ENCODE peak calls at places on chromosomes 16 and 17, in ten cellular contexts. H is hepatocyte, O is AG10803, Q is transverse colon, X is tibial artery, N is astrocyte of the cerebellum, W is AG04450, A is adrenal gland, G is cardiac fibroblast, T is heart left ventricle. E is an unnamed sample.

GRCh38 chr17:79042421-79043190 is 18.6 kb downstream of the C1QTNF1 start:
- DNase-seq in H (no peak), O (peak; percentile 65), Q (peak; percentile 86), X (no peak), N (no peak), W (no peak), A (peak; percentile 89), G (peak; percentile 78), T (peak; percentile 60), E (peak; percentile 68)

GRCh38 chr16:8716592-8716991 is 42.2 kb downstream of the ABAT start:
- DNase-seq in H (no peak), O (no peak), Q (no peak), X (no peak), N (no peak), W (no peak), A (no peak), G (no peak), T (no peak), E (no peak)

GRCh38 chr17:17567114-17567513 is 24.4 kb downstream of the PEMT start:
- DNase-seq in H (no peak), O (no peak), Q (no peak), X (no peak), N (no peak), W (no peak), A (no peak), G (no peak), T (peak; percentile 76), E (no peak)

GRCh38 chr17:44733753-44734152 is 25.0 kb upstream of the ADAM11 start:
- DNase-seq in H (peak; percentile 37), O (no peak), Q (no peak), X (no peak), N (no peak), W (no peak), A (no peak), G (no peak), T (no peak), E (no peak)

GRCh38 chr16:23249830-23250229 is 52.3 kb upstream of the SCNN1B start:
- DNase-seq in H (no peak), O (no peak), Q (no peak), X (no peak), N (no peak), W (no peak), A (no peak), G (no peak), T (no peak), E (no peak)

GRCh38 chr16:85752511-85753420 is 1.9 kb upstream of the C16orf74 start:
- DNase-seq in H (peak; percentile 77), O (no peak), Q (peak; percentile 46), X (no peak), N (no peak), W (no peak), A (no peak), G (peak; percentile 60), T (no peak), E (peak; percentile 52)

GRCh38 chr17:2395258-2396170 is 5.3 kb downstream of the MNT start:
- DNase-seq in H (peak; percentile 78), O (peak; percentile 57), Q (no peak), X (peak; percentile 82), N (no peak), W (no peak), A (peak; percentile 55), G (peak; percentile 45), T (no peak), E (peak; percentile 79)

GRCh38 chr16:59905628-59906027 is 1171.5 kb upstream of the GOT2 start:
- DNase-seq in H (no peak), O (peak; percentile 34), Q (no peak), X (no peak), N (no peak), W (no peak), A (no peak), G (peak; percentile 32), T (no peak), E (no peak)

GRCh38 chr16:49755716-49756115 is 100.2 kb downstream of the ZNF423 start:
- DNase-seq in H (no peak), O (no peak), Q (no peak), X (no peak), N (no peak), W (no peak), A (no peak), G (no peak), T (no peak), E (no peak)
- H3K4me3 ChIP-seq in H (no peak overlapping the region), O (no peak overlapping the region), Q (no peak overlapping the region), X (no peak overlapping the region), N (no peak overlapping the region), W (no peak overlapping the region), A (peak overlapping the region; percentile 41), G (no peak overlapping the region), T (peak overlapping the region; percentile 50), E (no peak overlapping the region)

GRCh38 chr17:62987136-62987535 is 21.1 kb downstream of the TANC2 start:
- DNase-seq in H (no peak), O (no peak), Q (no peak), X (no peak), N (no peak), W (no peak), A (no peak), G (no peak), T (no peak), E (no peak)
- TF ChIP-seq CTCF in H (no peak), O (peak; percentile 26), Q (no peak), X (no peak), N (peak; percentile 24), W (peak; percentile 19), A (no peak), G (peak; percentile 42), T (no peak), E (peak; percentile 31)

GRCh38 chr16:14285542-14286380 is 214.6 kb downstream of the MRTFB start:
- DNase-seq in H (peak; percentile 95), O (peak; percentile 95), Q (peak; percentile 95), X (peak; percentile 96), N (peak; percentile 71), W (peak; percentile 95), A (peak; percentile 87), G (peak; percentile 96), T (peak; percentile 95), E (peak; percentile 93)

GRCh38 chr16:14284930-14285541 is 213.9 kb downstream of the MRTFB start:
- DNase-seq in H (peak; percentile 77), O (peak; percentile 67), Q (peak; percentile 67), X (no peak), N (peak; percentile 29), W (peak; percentile 27), A (peak; percentile 76), G (peak; percentile 77), T (no peak), E (peak; percentile 71)

GRCh38 chr16:14284371-14284770 is 213.3 kb downstream of the MRTFB start:
- DNase-seq in H (no peak), O (no peak), Q (no peak), X (no peak), N (no peak), W (no peak), A (no peak), G (no peak), T (no peak), E (no peak)

GRCh38 chr16:14283786-14284185 is 212.7 kb downstream of the MRTFB start:
- DNase-seq in H (no peak), O (no peak), Q (no peak), X (no peak), N (no peak), W (no peak), A (no peak), G (no peak), T (no peak), E (no peak)

DNA sequence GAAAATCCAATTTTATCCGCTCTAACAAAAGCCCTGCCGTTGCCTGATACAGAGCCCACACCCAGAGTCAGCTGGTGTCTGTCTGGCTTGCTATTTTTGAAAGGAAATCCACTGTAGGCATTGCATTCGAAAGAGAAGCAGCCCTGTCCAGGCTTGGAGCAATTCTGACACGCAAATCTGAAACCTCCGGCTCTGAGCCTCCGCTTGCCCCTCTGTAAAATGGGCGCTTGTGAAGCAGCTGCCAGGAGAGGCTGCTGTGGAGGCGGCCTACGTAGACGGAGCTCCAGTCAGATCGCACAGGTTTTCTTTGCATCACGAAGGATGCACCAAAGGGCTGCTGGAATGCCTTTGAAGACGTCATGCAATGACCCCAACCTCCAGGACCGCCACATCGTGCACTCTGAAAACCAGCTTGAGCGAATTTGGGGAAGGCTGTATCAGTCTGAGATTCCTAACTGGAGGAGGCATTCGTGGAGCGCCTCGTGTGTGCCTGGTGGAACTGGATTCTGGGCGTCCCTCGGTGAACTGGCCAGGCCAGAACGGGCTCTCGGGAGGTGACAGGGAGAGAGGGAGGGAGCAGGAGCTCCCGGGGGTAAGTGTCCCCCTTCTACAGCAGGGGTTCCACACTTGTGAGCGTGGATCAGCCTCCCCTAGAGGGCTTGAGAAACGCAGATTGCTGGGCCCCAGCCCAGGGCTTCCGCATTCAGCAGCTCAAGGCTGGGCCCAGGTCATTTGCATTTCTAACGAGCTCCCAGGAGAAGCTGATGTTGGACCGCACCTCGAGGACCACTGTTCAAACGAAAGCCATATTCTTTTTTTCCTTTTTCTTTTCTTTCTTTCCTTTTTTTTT is 215.5 kb downstream of the MRTFB start:
- DNase-seq in H (peak; percentile 51), O (no peak), Q (peak; percentile 22), X (no peak), N (no peak), W (no peak), A (no peak), G (peak; percentile 57), T (no peak), E (no peak)
- H3K4me3 ChIP-seq in H (no peak overlapping the region), O (peak overlapping the region; percentile 45), Q (peak overlapping the region; percentile 77), X (peak overlapping the region; percentile 59), N (peak overlapping the region; percentile 71), W (peak overlapping the region; percentile 43), A (peak overlapping the region; percentile 81), G (peak overlapping the region; percentile 43), T (peak overlapping the region; percentile 93), E (peak overlapping the region; percentile 56)

GRCh38 chr16:73523209-73523608 is 475.3 kb upstream of the ZFHX3 start:
- DNase-seq in H (no peak), O (no peak), Q (no peak), X (no peak), N (no peak), W (no peak), A (no peak), G (no peak), T (no peak), E (no peak)

GRCh38 chr16:73530529-73530928 is 482.6 kb upstream of the ZFHX3 start:
- DNase-seq in H (no peak), O (no peak), Q (no peak), X (no peak), N (no peak), W (no peak), A (no peak), G (no peak), T (no peak), E (no peak)

GRCh38 chr16:73531021-73531420 is 483.1 kb upstream of the ZFHX3 start:
- DNase-seq in H (no peak), O (no peak), Q (no peak), X (no peak), N (no peak), W (no peak), A (no peak), G (no peak), T (no peak), E (no peak)

GRCh38 chr16:73529303-73530012 is 481.5 kb upstream of the ZFHX3 start:
- DNase-seq in H (no peak), O (no peak), Q (no peak), X (no peak), N (no peak), W (no peak), A (no peak), G (no peak), T (no peak), E (no peak)

DNA sequence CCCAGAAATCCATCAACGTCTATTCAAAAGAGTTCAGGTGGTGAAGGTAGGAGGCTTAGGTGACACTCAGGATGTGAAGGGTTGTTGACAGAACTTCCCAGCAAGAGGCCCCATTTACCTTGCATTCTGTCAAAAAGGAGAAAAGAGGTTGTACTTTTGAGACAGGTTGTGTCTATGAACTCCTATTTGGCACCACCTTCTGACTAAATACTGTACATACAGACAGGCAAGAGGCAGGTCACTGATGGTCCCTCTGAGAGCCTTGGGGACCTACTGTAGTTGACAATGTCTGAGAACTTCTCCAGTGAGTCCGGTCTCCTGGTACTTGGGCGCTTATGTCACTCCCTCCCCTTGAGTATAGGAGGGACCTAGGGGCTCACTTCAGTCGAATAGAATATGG is 479.3 kb upstream of the ZFHX3 start:
- DNase-seq in H (no peak), O (no peak), Q (no peak), X (no peak), N (no peak), W (no peak), A (no peak), G (no peak), T (no peak), E (no peak)
- TF ChIP-seq CTCF in H (peak; percentile 29), O (no peak), Q (no peak), X (no peak), N (no peak), W (no peak), A (no peak), G (no peak), T (no peak), E (no peak)

E was measured in fibroblast of villous mesenchyme.